ENCODE peak calls at places on chromosomes 7 and 10, in four cellular contexts. C, H, I and S are unnamed samples. For H3K4me1, the result is how much of the 10 kb centered on the place peaks cover.

GRCh38 chr7:101911011-101911799 is 93.8 kb downstream of the CUX1 start:
- DNase-seq in C (no peak), I (no peak), H (no peak), S (no peak)

GRCh38 chr10:45001382-45002148 is 842 bp downstream of the ZNF22 start:
- DNase-seq in C (peak), I (peak), H (no peak), S (peak)

GRCh38 chr10:114320249-114321116 is 81.4 kb downstream of the VWA2 start:
- DNase-seq in I (peak), C (no peak), H (no peak), S (no peak)

GRCh38 chr10:70233939-70234300 is 691 bp upstream of the PPA1 start:
- DNase-seq in I (peak), C (no peak), H (no peak), S (no peak)

GRCh38 chr10:44306147-44306710 is 78.7 kb downstream of the CXCL12 start:
- DNase-seq in H (no peak), I (no peak), C (peak), S (no peak)

GRCh38 chr7:16698200-16698910 is 52.4 kb downstream of the BZW2 start:
- DNase-seq in H (no peak), C (peak), I (no peak), S (no peak)

GRCh38 chr10:51468424-51468823 is 231.0 kb downstream of the CSTF2T start:
- DNase-seq in H (no peak), C (peak), I (no peak), S (no peak)

GRCh38 chr7:157938211-157938610 is 601.4 kb downstream of the DNAJB6 start:
- DNase-seq in C (no peak), I (no peak), H (no peak), S (no peak)

GRCh38 chr7:96901822-96902412 is 103.4 kb upstream of the DLX6 start:
- DNase-seq in H (no peak), I (no peak), C (no peak), S (no peak)

GRCh38 chr7:108122181-108122580 is 8.0 kb downstream of the LAMB4 start:
- DNase-seq in I (no peak), C (no peak), H (no peak), S (no peak)

GRCh38 chr7:25407932-25408480 is 179.7 kb upstream of the NPVF start:
- DNase-seq in I (no peak), H (no peak), C (no peak), S (no peak)

GRCh38 chr7:28190077-28190476 is 9.5 kb upstream of the JAZF1 start:
- DNase-seq in I (no peak), H (no peak), C (no peak), S (no peak)

GRCh38 chr7:2956526-2957368 is 86.9 kb downstream of the CARD11 start:
- DNase-seq in C (peak), H (no peak), I (peak), S (no peak)

GRCh38 chr10:116888380-116889055 is 39.2 kb downstream of the ENO4 start:
- DNase-seq in C (peak), H (no peak), I (peak), S (no peak)

GRCh38 chr10:44982496-44982895 is 3.9 kb upstream of the DEPP1 start:
- DNase-seq in I (no peak), C (no peak), H (no peak), S (no peak)

GRCh38 chr10:73840403-73841301 is 29.3 kb upstream of the NDST2 start:
- DNase-seq in H (no peak), C (no peak), I (no peak), S (no peak)

GRCh38 chr10:45557275-45557905 is 115.2 kb downstream of the ZFAND4 start:
- DNase-seq in C (no peak), H (no peak), I (no peak), S (no peak)

GRCh38 chr7:43834463-43835251 is 34.7 kb downstream of the MRPS24 start:
- DNase-seq in H (no peak), I (no peak), C (peak), S (no peak)

GRCh38 chr7:140961117-140961516 is 36.4 kb upstream of the BRAF start:
- DNase-seq in H (no peak), C (no peak), I (no peak), S (no peak)

GRCh38 chr7:35430547-35431153 is 176.8 kb upstream of the TBX20 start:
- DNase-seq in C (peak), I (no peak), H (no peak), S (no peak)

GRCh38 chr10:68876919-68877250 is 24.2 kb upstream of the DDX50 start:
- DNase-seq in C (no peak), H (no peak), I (no peak), S (no peak)

GRCh38 chr10:22087365-22087738 is 83.8 kb upstream of the DNAJC1 start:
- DNase-seq in C (no peak), I (no peak), H (no peak), S (no peak)

GRCh38 chr10:43598447-43598846 is 7.8 kb upstream of the ZNF485 start:
- DNase-seq in H (no peak), I (no peak), C (peak), S (no peak)

DNA sequence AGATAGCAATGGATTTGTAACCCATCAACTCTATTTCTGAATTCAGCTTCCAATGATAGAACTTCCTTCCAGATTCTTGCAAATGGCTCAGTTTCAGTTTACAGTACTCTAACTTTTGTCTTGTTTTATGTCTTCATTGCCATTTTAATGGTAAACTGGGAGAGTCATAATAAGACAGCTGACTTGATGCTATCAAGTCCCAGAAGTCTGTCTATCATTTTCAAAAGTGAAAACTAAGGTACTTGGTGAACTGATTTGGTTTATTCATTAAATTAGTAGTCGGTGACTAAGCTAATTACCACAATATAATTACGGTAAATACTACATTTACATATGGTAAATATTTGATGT is 25.0 kb downstream of the RTKN2 start:
- DNase-seq in C (no peak), I (no peak), H (no peak), S (no peak)
- H3K4me1 ChIP-seq in C (under half), I (under half), H (under half), S (under half)

DNA sequence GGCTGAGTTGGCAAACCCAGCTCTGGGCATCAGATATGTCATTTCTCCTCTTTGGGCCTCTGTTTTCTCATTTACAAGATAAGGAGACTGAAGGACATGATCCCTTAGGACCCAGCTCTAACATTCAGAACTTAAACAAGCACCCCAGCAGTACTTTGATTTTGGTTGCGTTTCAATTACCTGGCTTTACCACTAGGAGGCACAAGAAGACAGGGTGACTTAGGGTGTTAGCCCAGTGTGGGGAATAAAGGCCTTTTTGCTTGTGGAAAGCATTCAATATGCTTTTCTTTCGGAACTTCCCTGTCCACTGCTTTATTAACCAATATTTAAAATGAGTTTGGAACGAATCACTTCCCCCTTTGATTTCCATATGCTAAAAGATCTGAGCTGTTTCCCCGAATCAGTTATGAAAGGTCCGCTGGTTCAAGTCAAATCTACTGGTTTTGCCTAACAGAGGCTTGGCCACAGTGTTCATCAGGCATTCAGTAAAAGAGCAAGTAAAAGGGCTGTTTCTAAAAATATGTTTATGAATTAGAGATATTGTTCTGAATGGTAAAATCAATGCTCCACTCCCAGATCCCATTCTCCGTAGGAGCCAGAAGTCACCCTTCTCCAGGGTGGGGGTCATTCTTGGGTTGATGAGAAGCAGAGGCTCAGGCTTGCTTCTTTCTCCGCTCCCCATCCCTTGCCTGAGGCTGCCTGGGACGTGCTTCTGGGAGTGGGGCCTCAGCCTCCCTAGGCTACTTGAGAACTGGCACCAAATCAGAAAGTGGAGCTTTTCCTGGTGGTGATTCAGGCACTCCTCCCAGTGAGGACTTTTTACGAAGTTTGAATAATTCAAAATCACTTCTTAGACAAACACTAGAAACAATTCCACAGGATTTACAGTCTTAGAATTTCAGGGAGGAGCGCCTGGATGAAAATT is 105.5 kb downstream of the MYOF start:
- DNase-seq in H (no peak), I (peak), C (peak), S (no peak)
- H3K4me3 ChIP-seq in H (no peak), I (peak), C (peak), S (no peak)

GRCh38 chr10:119105155-119105554 is 1.2 kb downstream of the DENND10 start:
- DNase-seq in I (no peak), C (no peak), H (no peak), S (no peak)
- H3K4me1 ChIP-seq in I (under half), C (under half), H (under half), S (under half)

DNA sequence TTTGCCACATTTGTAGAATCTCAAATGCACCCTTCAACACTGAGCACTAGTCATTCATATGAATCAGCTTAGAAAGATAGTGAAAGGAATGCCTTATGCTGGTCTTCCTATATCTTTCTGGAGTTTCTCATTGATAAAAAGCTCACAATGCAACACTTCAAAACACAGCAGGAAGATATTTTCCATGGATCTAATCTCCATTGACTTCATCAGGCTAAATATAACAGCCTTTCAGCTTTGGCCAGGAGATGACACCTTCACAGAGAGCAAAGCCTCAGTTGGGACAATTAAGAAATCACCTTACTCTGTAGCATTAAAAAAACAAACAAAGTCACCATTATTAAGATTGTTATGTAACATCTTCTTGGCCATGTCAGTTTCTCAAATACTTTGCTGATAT is 6.7 kb downstream of the NRP1 start:
- DNase-seq in C (peak), H (no peak), I (no peak), S (no peak)
- H3K4me3 ChIP-seq in C (peak), H (no peak), I (no peak), S (no peak)

GRCh38 chr10:71237843-71238623 is 25.7 kb downstream of the UNC5B start:
- DNase-seq in C (no peak), H (no peak), I (no peak), S (no peak)
- H3K4me1 ChIP-seq in C (under half), H (half or more), I (under half), S (under half)

DNA sequence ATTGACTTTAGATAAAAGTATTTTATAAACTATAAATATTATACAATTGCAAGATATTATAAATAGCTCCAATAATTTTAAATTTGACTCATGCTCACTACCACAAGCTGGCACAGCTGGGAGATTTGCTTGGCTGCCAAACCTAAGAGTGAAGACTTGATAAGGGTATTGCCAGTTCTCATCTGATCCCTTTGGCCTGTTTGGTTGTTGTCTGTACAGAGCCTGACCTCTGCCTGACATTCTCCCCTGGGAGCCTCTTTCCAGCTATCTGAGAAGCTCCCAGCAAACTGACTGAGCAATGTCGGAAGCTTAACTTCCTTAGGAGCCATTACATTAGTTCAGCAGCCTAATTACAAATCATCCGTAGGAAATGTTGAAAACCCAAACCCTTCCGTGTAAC is 10.2 kb upstream of the LMOD2 start:
- DNase-seq in C (no peak), H (no peak), I (no peak), S (no peak)
- H3K4me3 ChIP-seq in C (no peak), H (no peak), I (no peak), S (no peak)

GRCh38 chr10:96255569-96256335 is 15.6 kb downstream of the BLNK start:
- DNase-seq in H (no peak), C (no peak), I (no peak), S (no peak)
- H3K4me1 ChIP-seq in H (under half), C (under half), I (under half), S (under half)